ENCODE peak calls at places on chromosomes 11 and 22, in four cellular contexts. Z is K562, X is H1, F is WTC11. K is an unnamed sample.

GRCh38 chr22:30284172-30284571 is 5.1 kb downstream of the CASTOR1 start:
- DNase-seq in X (no peak), F (no peak), Z (peak), K (no peak)

GRCh38 chr11:94774345-94774744 is 6.2 kb downstream of the AMOTL1 start:
- DNase-seq in F (no peak), X (no peak), Z (no peak), K (no peak)

GRCh38 chr22:23219787-23220484 is 39.6 kb downstream of the BCR start:
- DNase-seq in X (no peak), Z (no peak), F (no peak), K (no peak)

GRCh38 chr11:26949846-26950245 is 44.1 kb upstream of the FIBIN start:
- DNase-seq in X (no peak), Z (no peak), F (no peak), K (no peak)

GRCh38 chr11:83051760-83052671 is 19.7 kb downstream of the RAB30 start:
- DNase-seq in X (no peak), F (no peak), Z (no peak), K (no peak)

GRCh38 chr11:76677010-76677771 is 6.6 kb upstream of the LRRC32 start:
- DNase-seq in F (no peak), X (no peak), Z (no peak), K (no peak)

GRCh38 chr11:72637926-72638325 is 36.3 kb downstream of the PDE2A start:
- DNase-seq in F (no peak), X (no peak), Z (no peak), K (no peak)

GRCh38 chr11:47538741-47539575 is 14.0 kb downstream of the CELF1 start:
- DNase-seq in X (no peak), F (no peak), Z (no peak), K (no peak)

GRCh38 chr11:1235615-1236315 is 12.9 kb downstream of the MUC5B start:
- DNase-seq in Z (no peak), F (no peak), X (peak), K (no peak)
- TF ChIP-seq ATF2 in Z (no peak), F (no peak), X (no peak), K (no peak)

GRCh38 chr22:41557401-41558240 is 3.2 kb upstream of the CSDC2 start:
- DNase-seq in X (peak), F (peak), Z (peak), K (peak)
- TF ChIP-seq ATF2 in X (no peak), F (no peak), Z (no peak), K (no peak)

GRCh38 chr11:65525659-65526480 is 987 bp downstream of the SCYL1 start:
- DNase-seq in X (no peak), Z (no peak), F (no peak), K (no peak)

GRCh38 chr11:65524010-65524746 is 705 bp upstream of the SCYL1 start:
- DNase-seq in F (no peak), X (peak), Z (no peak), K (no peak)

GRCh38 chr11:65526744-65527143 is 1.9 kb downstream of the SCYL1 start:
- DNase-seq in X (no peak), F (no peak), Z (no peak), K (no peak)

GRCh38 chr11:65524747-65525658 is at the start of gene SCYL1:
- DNase-seq in F (peak), X (peak), Z (peak), K (no peak)

GRCh38 chr11:65522640-65523322 is 2.1 kb upstream of the SCYL1 start:
- DNase-seq in F (no peak), X (no peak), Z (no peak), K (no peak)
- TF ChIP-seq ATF2 in F (no peak), X (no peak), Z (no peak), K (no peak)

DNA sequence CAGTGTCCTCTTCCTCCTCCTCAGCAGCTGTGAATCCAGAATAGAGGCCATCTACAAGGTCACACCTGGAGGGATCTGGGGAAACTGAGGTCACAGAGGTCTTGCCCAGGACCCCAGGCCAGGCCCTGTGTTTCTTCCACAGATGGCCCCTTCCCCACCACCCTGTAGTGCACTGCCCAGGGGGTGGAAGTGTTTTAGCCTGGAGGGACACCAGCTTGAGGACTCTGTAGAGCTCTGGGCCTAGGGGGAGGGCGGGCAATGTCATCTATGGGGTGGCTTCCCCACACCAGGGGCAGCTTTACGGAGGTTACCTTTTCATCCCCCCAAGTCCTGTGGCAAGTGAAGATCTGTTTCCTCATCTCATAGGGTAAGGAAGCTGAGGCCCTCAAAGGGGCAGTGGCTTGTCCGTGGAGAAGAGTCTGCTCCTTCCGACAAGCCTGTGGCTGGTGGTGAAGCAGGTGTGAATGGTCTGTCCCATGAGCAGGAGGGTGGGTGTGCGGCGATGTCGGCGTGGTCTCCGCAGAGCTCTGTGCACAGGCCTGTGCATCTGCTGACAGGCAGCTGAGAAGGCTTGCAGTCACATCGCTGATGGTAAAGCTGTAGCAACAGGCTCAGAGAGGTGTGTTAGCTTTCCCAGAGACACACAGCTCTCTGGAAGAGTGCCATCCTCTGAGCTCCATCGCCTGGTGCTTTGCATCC is 74.1 kb upstream of the WNT7B start:
- DNase-seq in X (no peak), F (peak), Z (no peak), K (no peak)
- TF ChIP-seq ATF2 in X (no peak), F (no peak), Z (no peak), K (no peak)